ENCODE peak calls at places on chromosomes 3 and 15, in eight cellular contexts. One of them, this sample, is unnamed.

GRCh38 chr3:9583371-9583770 is 29.7 kb upstream of the LHFPL4 start:
- DNase-seq in WTC11: no peak
- DNase-seq in HFFc6: no peak
- DNase-seq in glutamatergic neuron: no peak
- DNase-seq in pancreas: no peak
- DNase-seq in natural killer cell: no peak
- DNase-seq in IMR-90: no peak
- DNase-seq in cardiac muscle cell: no peak
- DNase-seq in this sample: no peak

GRCh38 chr15:79516155-79516554 is 84.0 kb downstream of the MINAR1 start:
- DNase-seq in WTC11: no peak
- DNase-seq in HFFc6: no peak
- DNase-seq in glutamatergic neuron: no peak
- DNase-seq in pancreas: no peak
- DNase-seq in natural killer cell: no peak
- DNase-seq in IMR-90: no peak
- DNase-seq in cardiac muscle cell: no peak
- DNase-seq in this sample: no peak

GRCh38 chr3:47065058-47065457 is 85.6 kb downstream of the NBEAL2 start:
- DNase-seq in WTC11: no peak
- DNase-seq in HFFc6: no peak
- DNase-seq in glutamatergic neuron: no peak
- DNase-seq in pancreas: no peak
- DNase-seq in natural killer cell: no peak
- DNase-seq in IMR-90: no peak
- DNase-seq in cardiac muscle cell: no peak
- DNase-seq in this sample: no peak

GRCh38 chr3:10012106-10012505 is 14.1 kb upstream of the FANCD2 start:
- DNase-seq in WTC11: no peak
- DNase-seq in HFFc6: no peak
- DNase-seq in glutamatergic neuron: no peak
- DNase-seq in pancreas: no peak
- DNase-seq in natural killer cell: no peak
- DNase-seq in IMR-90: no peak
- DNase-seq in cardiac muscle cell: no peak
- DNase-seq in this sample: no peak

GRCh38 chr15:75185271-75186029 is 16.2 kb upstream of the C15orf39 start:
- DNase-seq in WTC11: no peak
- DNase-seq in HFFc6: no peak
- DNase-seq in glutamatergic neuron: no peak
- DNase-seq in pancreas: no peak
- DNase-seq in natural killer cell: no peak
- DNase-seq in IMR-90: no peak
- DNase-seq in cardiac muscle cell: no peak
- DNase-seq in this sample: no peak

GRCh38 chr15:68256675-68257450 is 20.7 kb upstream of the FEM1B start:
- DNase-seq in WTC11: peak
- DNase-seq in HFFc6: peak
- DNase-seq in glutamatergic neuron: peak
- DNase-seq in pancreas: peak
- DNase-seq in natural killer cell: no peak
- DNase-seq in IMR-90: peak
- DNase-seq in cardiac muscle cell: peak
- DNase-seq in this sample: peak

GRCh38 chr3:149610351-149611105 is 47.3 kb downstream of the WWTR1 start:
- DNase-seq in WTC11: no peak
- DNase-seq in HFFc6: no peak
- DNase-seq in glutamatergic neuron: no peak
- DNase-seq in pancreas: no peak
- DNase-seq in natural killer cell: no peak
- DNase-seq in IMR-90: peak
- DNase-seq in cardiac muscle cell: no peak
- DNase-seq in this sample: no peak

GRCh38 chr15:48560321-48561051 is 85.0 kb downstream of the FBN1 start:
- DNase-seq in WTC11: no peak
- DNase-seq in HFFc6: no peak
- DNase-seq in glutamatergic neuron: no peak
- DNase-seq in pancreas: no peak
- DNase-seq in natural killer cell: no peak
- DNase-seq in IMR-90: no peak
- DNase-seq in cardiac muscle cell: peak
- DNase-seq in this sample: no peak

GRCh38 chr15:100121285-100121684 is 220.5 kb downstream of the ADAMTS17 start:
- DNase-seq in WTC11: no peak
- DNase-seq in HFFc6: no peak
- DNase-seq in glutamatergic neuron: no peak
- DNase-seq in pancreas: no peak
- DNase-seq in natural killer cell: no peak
- DNase-seq in IMR-90: no peak
- DNase-seq in cardiac muscle cell: no peak
- DNase-seq in this sample: no peak

GRCh38 chr3:133599280-133599679 is 25.8 kb downstream of the CDV3 start:
- DNase-seq in WTC11: no peak
- DNase-seq in HFFc6: no peak
- DNase-seq in glutamatergic neuron: no peak
- DNase-seq in pancreas: no peak
- DNase-seq in natural killer cell: no peak
- DNase-seq in IMR-90: no peak
- DNase-seq in cardiac muscle cell: no peak
- DNase-seq in this sample: no peak

GRCh38 chr3:130925628-130926027 is 31.7 kb downstream of the ATP2C1 start:
- DNase-seq in WTC11: no peak
- DNase-seq in HFFc6: no peak
- DNase-seq in glutamatergic neuron: no peak
- DNase-seq in pancreas: no peak
- DNase-seq in natural killer cell: no peak
- DNase-seq in IMR-90: no peak
- DNase-seq in cardiac muscle cell: peak
- DNase-seq in this sample: no peak

GRCh38 chr3:146334151-146334550 is 83.2 kb upstream of the PLSCR4 start:
- DNase-seq in WTC11: peak
- DNase-seq in HFFc6: peak
- DNase-seq in glutamatergic neuron: no peak
- DNase-seq in pancreas: peak
- DNase-seq in natural killer cell: no peak
- DNase-seq in IMR-90: peak
- DNase-seq in cardiac muscle cell: peak
- DNase-seq in this sample: peak

GRCh38 chr15:40217166-40217785 is 21.6 kb upstream of the PAK6 start:
- DNase-seq in WTC11: no peak
- DNase-seq in HFFc6: peak
- DNase-seq in glutamatergic neuron: no peak
- DNase-seq in pancreas: peak
- DNase-seq in natural killer cell: no peak
- DNase-seq in IMR-90: peak
- DNase-seq in cardiac muscle cell: peak
- DNase-seq in this sample: peak

GRCh38 chr15:29687939-29688884 is 134.1 kb downstream of the TJP1 start:
- DNase-seq in WTC11: no peak
- DNase-seq in HFFc6: no peak
- DNase-seq in glutamatergic neuron: peak
- DNase-seq in pancreas: no peak
- DNase-seq in natural killer cell: no peak
- DNase-seq in IMR-90: no peak
- DNase-seq in cardiac muscle cell: no peak
- DNase-seq in this sample: no peak

GRCh38 chr15:60798821-60799220 is 319.9 kb upstream of the ICE2 start:
- DNase-seq in WTC11: no peak
- DNase-seq in HFFc6: peak
- DNase-seq in glutamatergic neuron: no peak
- DNase-seq in pancreas: no peak
- DNase-seq in natural killer cell: no peak
- DNase-seq in IMR-90: peak
- DNase-seq in cardiac muscle cell: peak
- DNase-seq in this sample: no peak

DNA sequence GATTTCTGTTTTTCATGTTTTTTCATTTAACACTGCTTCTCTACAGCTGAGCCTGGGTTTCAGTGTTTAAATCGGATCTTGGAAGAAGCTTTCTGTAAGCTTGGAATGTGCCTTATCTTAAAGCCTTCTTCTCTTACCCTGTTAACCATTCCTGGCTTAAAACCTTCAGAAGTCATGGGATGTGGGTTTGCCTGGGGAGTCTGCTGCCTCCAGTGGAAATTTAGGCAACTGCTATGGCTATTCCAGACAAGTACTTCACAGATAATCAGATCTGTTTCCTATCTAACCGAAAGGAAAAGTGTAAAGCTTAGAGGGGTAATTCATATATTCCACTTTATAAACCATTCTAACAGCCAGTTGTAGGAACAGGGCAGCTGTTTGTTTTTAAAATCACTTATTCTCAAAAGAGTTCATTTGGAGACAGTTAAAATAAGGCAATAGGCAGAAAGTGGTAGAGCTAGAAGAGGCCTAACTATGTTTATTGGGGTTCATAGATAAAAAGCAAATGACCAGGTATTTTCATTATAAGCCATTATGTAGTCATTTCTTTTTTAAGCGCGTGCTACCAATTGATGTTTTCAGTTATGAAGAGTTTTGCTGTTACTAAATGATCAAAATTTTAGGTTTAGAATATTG is 219.9 kb downstream of the TCF12 start:
- DNase-seq in WTC11: peak
- DNase-seq in HFFc6: peak
- DNase-seq in glutamatergic neuron: peak
- DNase-seq in pancreas: no peak
- DNase-seq in natural killer cell: no peak
- DNase-seq in IMR-90: peak
- DNase-seq in cardiac muscle cell: peak
- DNase-seq in this sample: peak
- TF ChIP-seq CTCF in WTC11: peak
- TF ChIP-seq CTCF in HFFc6: peak
- TF ChIP-seq CTCF in glutamatergic neuron: peak
- TF ChIP-seq CTCF in pancreas: peak
- TF ChIP-seq CTCF in natural killer cell: no peak
- TF ChIP-seq CTCF in IMR-90: peak
- TF ChIP-seq CTCF in cardiac muscle cell: peak
- TF ChIP-seq CTCF in this sample: peak

DNA sequence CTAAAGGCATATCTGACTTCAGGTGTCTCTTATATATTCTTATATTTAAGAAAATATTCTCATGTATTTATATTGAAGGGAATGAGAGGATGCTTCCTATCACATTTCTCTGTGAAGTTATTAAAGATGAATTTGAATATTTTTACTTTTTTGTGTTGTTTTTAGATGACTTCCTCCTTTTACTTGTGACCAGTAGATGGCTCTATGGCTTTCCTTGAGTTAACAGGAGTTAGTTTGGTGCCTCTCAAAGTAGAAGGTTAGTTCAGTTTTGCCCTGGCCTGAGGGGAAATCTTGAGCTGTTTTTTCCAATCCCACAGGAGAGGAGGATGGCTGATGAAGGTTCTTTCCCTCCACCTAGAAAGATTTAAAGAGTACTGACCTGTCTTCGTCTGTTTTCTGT is 80.7 kb downstream of the SQOR start:
- DNase-seq in WTC11: no peak
- DNase-seq in HFFc6: peak
- DNase-seq in glutamatergic neuron: no peak
- DNase-seq in pancreas: no peak
- DNase-seq in natural killer cell: no peak
- DNase-seq in IMR-90: peak
- DNase-seq in cardiac muscle cell: peak
- DNase-seq in this sample: no peak
- TF ChIP-seq CTCF in WTC11: no peak
- TF ChIP-seq CTCF in HFFc6: peak
- TF ChIP-seq CTCF in glutamatergic neuron: no peak
- TF ChIP-seq CTCF in pancreas: no peak
- TF ChIP-seq CTCF in natural killer cell: no peak
- TF ChIP-seq CTCF in IMR-90: peak
- TF ChIP-seq CTCF in cardiac muscle cell: peak
- TF ChIP-seq CTCF in this sample: no peak

DNA sequence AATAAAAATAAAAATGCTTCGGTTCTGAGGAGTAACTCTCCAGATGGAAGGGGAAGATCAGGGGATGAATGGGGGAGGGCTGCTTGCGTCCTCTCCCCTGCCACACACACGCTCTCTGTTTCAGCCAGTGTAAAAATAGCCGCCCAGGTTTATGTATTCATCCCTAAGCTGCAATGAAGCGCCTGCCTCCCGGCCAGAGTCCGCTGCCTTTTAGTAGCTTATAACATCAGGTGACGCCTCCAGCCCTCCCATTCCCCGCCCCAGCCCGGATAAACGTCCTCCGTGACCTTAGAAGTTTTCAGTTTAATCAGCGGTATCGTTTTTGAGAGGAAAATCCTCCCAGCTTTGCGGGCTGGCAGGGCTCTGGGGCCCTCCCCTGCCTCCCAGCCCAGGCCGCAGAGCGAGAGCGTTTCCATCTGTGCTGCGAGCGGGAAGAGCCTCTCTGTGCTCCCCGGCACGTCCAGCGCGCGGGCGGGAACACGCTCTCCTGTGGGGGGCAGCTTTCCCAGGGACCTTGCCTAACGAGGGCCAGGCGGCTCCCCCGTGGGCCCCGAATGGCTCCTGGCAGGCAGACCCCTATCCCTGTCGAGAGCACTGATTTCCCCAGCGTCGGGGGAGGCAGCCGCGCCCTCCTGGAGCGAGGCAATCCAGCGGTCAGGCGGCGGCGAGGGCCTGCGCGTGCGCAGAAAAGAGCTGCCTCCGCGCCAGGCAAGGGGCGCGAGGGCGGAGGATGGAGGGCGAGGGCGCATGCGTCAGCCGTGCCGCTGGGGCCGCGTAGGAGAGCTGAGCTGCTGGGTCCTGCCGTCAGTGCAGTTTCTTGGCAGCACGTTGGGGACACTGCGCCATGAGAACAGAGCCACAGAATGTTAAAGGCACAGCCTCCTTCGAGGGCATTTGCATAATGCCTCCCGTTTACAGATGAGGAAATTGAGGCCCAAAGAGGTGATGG is 71.2 kb downstream of the CCNL1 start:
- DNase-seq in WTC11: peak
- DNase-seq in HFFc6: peak
- DNase-seq in glutamatergic neuron: peak
- DNase-seq in pancreas: peak
- DNase-seq in natural killer cell: peak
- DNase-seq in IMR-90: peak
- DNase-seq in cardiac muscle cell: peak
- DNase-seq in this sample: peak
- TF ChIP-seq CTCF in WTC11: no peak
- TF ChIP-seq CTCF in HFFc6: peak
- TF ChIP-seq CTCF in glutamatergic neuron: no peak
- TF ChIP-seq CTCF in pancreas: no peak
- TF ChIP-seq CTCF in natural killer cell: peak
- TF ChIP-seq CTCF in IMR-90: peak
- TF ChIP-seq CTCF in cardiac muscle cell: peak
- TF ChIP-seq CTCF in this sample: no peak

GRCh38 chr3:147843331-147843730 is 434.2 kb downstream of the ZIC1 start:
- DNase-seq in WTC11: no peak
- DNase-seq in HFFc6: no peak
- DNase-seq in glutamatergic neuron: no peak
- DNase-seq in pancreas: no peak
- DNase-seq in natural killer cell: no peak
- DNase-seq in IMR-90: peak
- DNase-seq in cardiac muscle cell: no peak
- DNase-seq in this sample: no peak

DNA sequence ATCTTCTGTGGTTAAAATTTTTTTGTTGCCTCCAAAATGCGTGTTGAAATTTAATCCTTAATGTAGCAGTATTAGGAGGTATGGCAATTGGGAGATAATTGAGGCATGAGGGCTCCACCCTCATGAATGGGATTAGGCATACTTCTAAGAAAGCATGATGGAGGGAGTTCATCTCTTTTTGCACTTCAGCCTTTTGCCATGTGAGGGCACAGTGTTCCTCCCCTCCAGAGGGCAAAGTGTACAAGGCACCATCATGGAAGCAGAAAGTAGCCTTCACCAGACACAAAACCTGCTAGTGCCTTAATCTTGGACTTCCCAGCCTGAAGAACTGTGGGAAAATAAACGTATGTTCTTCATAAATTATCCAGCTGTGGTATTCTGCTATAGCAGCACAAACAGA is 429.5 kb downstream of the ZIC1 start:
- DNase-seq in WTC11: no peak
- DNase-seq in HFFc6: no peak
- DNase-seq in glutamatergic neuron: no peak
- DNase-seq in pancreas: no peak
- DNase-seq in natural killer cell: no peak
- DNase-seq in IMR-90: peak
- DNase-seq in cardiac muscle cell: peak
- DNase-seq in this sample: no peak
- TF ChIP-seq CTCF in WTC11: no peak
- TF ChIP-seq CTCF in HFFc6: peak
- TF ChIP-seq CTCF in glutamatergic neuron: no peak
- TF ChIP-seq CTCF in pancreas: no peak
- TF ChIP-seq CTCF in natural killer cell: no peak
- TF ChIP-seq CTCF in IMR-90: peak
- TF ChIP-seq CTCF in cardiac muscle cell: peak
- TF ChIP-seq CTCF in this sample: no peak